ENCODE peak calls at places on chromosomes 16 and 17, in nine cellular contexts. Y, C, B, P, S, X, Z, L and W are unnamed samples.
A peak's percentile ranks its signal among the peaks of the same experiment; 100 is the strongest.

GRCh38 chr17:32541640-32542039 is 54.8 kb downstream of the CDK5R1 start:
- DNase-seq in Y (no peak), C (no peak), B (no peak), P (no peak), S (no peak), X (no peak), Z (no peak), L (no peak), W (no peak)

GRCh38 chr17:27579304-27579703 is 51.7 kb upstream of the LGALS9 start:
- DNase-seq in Y (no peak), C (no peak), B (no peak), P (no peak), S (no peak), X (no peak), Z (no peak), L (no peak), W (no peak)

GRCh38 chr17:12789976-12790805 is 893 bp downstream of the ARHGAP44 start:
- DNase-seq in Y (no peak), C (no peak), B (no peak), P (peak; percentile 44), S (no peak), X (peak; percentile 34), Z (no peak), L (peak; percentile 13), W (no peak)

GRCh38 chr16:28491080-28491969 is 549 bp downstream of the CLN3 start:
- DNase-seq in Y (no peak), C (peak; percentile 83), B (peak; percentile 5), P (peak; percentile 57), S (peak; percentile 41), X (peak; percentile 53), Z (no peak), L (peak; percentile 52), W (no peak)

GRCh38 chr17:41919165-41919817 is 540 bp upstream of the ACLY start:
- DNase-seq in Y (no peak), C (no peak), B (no peak), P (no peak), S (peak; percentile 78), X (no peak), Z (no peak), L (no peak), W (no peak)

GRCh38 chr16:23423496-23424049 is 29.4 kb downstream of the COG7 start:
- DNase-seq in Y (peak; percentile 93), C (no peak), B (peak; percentile 94), P (peak; percentile 85), S (peak; percentile 90), X (peak; percentile 85), Z (peak; percentile 80), L (peak; percentile 98), W (no peak)

GRCh38 chr16:55437627-55438026 is 41.4 kb upstream of the MMP2 start:
- DNase-seq in Y (no peak), C (no peak), B (peak; percentile 32), P (no peak), S (no peak), X (no peak), Z (no peak), L (peak; percentile 47), W (no peak)

GRCh38 chr16:229731-230281 is 557 bp upstream of the LUC7L start:
- DNase-seq in Y (no peak), C (no peak), B (no peak), P (no peak), S (no peak), X (no peak), Z (no peak), L (no peak), W (no peak)

GRCh38 chr16:22317001-22317530 is 19.9 kb downstream of the POLR3E start:
- DNase-seq in Y (no peak), C (peak; percentile 71), B (no peak), P (no peak), S (no peak), X (no peak), Z (no peak), L (no peak), W (no peak)

GRCh38 chr16:13904179-13904691 is 15.7 kb upstream of the ERCC4 start:
- DNase-seq in Y (no peak), C (no peak), B (no peak), P (no peak), S (no peak), X (no peak), Z (no peak), L (no peak), W (no peak)

DNA sequence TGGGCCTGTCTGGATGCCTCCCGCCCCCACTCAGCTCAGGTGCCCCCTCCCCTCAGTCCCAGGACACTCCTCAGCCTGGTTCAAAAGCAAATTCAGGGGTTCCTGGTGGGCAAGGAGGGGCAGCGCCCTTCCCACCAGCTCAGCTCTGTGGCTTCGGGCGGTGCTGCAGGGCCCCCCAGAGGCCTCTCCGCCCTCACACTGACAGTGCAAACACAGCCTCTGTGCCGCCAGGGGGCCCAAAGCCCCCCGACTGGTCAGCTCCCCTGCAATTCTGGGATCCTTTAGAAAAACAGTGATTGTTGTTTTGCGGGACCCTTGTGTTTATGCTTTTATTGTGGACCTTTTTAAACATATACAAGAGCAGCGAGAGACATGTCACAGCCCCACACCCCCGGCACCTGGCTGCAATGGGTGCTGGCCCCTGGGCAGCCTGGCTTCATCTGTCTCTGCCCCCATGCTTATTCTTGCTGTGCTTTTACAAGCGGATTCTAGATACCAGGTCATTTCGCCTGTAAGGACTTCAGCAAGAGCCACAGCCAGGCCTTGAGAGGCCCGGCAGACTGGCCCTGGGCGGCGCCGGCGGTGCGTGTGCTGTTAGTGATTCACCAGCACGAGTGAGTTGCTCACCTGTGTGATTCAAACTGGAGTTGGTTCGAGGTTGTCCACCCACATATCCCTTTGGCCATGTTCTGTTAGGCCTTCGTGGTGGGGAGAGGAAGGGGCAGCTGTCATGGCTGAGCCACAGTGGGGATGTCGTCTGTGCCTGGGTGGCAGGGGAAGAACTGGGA is 21.2 kb downstream of the ZNF469 start:
- DNase-seq in Y (no peak), C (no peak), B (no peak), P (no peak), S (no peak), X (no peak), Z (no peak), L (no peak), W (no peak)
- TF ChIP-seq CTCF in Y (no peak), C (no peak), B (no peak), P (no peak), S (no peak), X (no peak), Z (no peak), L (no peak), W (no peak)

DNA sequence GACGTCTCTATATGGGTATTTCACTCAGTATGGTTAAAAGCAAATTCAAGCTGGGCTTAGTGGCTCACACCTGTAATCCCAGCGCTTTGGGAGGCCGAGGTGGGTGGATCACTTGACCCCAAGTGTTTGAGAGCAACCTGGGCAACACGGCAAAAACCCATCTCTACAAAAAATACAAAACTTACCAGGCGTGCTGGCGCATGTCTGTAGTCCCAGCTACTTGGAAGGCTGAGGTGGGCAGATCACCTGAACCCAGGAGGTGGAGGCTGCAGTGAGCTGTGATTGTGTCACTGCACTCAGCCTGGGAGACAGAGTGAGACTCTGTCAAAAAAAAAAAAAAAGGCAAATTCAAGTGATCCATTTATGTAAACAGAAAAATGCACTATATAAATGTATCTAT is 1.3 kb upstream of the TNFRSF17 start:
- DNase-seq in Y (no peak), C (no peak), B (no peak), P (no peak), S (no peak), X (no peak), Z (no peak), L (no peak), W (no peak)
- H3K4me3 ChIP-seq in Y (no peak overlapping the region), C (no peak overlapping the region), B (no peak overlapping the region), P (no peak overlapping the region), S (no peak overlapping the region), X (no peak overlapping the region), Z (no peak overlapping the region), L (no peak overlapping the region), W (no peak overlapping the region)

DNA sequence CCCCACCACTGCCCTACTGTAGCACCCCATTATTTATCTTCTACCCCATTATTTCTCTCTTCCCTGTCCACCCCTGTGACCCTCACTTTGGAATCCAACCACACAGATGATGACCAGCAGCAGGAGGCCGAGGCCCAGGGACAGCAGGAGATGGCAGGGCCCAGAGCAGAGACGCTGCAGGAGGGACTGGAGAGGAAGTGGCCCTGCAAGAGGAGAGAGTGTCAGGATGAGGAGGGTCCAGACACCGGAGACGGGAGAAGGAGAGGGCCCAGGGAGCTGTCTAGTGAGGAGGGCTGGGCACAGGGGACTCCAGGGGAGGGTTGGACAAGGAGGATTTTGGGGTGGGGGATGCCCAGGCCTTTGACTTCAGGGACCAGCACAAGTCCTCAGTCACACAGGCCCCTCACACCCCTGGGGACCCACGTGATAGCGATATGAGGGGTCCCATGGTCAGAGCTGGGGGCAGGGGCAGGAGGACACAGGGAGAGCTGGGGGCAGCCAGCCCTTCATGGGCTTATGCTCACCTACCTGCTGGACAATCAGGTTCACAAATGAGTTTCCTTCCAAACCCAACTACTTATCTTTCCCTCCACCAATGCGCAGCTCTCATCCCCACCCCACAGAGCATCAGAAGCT is 2.0 kb downstream of the CLEC10A start:
- DNase-seq in Y (no peak), C (peak; percentile 37), B (no peak), P (no peak), S (no peak), X (no peak), Z (no peak), L (no peak), W (no peak)
- TF ChIP-seq CTCF in Y (no peak), C (no peak), B (no peak), P (no peak), S (no peak), X (no peak), Z (no peak), L (no peak), W (no peak)

GRCh38 chr16:10947211-10947787 is 2.9 kb downstream of the CLEC16A start:
- DNase-seq in Y (no peak), C (no peak), B (no peak), P (no peak), S (no peak), X (no peak), Z (no peak), L (no peak), W (no peak)

GRCh38 chr16:10951016-10951415 is 6.7 kb downstream of the CLEC16A start:
- DNase-seq in Y (no peak), C (no peak), B (no peak), P (no peak), S (no peak), X (no peak), Z (no peak), L (peak; percentile 44), W (no peak)

GRCh38 chr16:10946308-10946707 is 1.9 kb downstream of the CLEC16A start:
- DNase-seq in Y (no peak), C (no peak), B (no peak), P (no peak), S (no peak), X (no peak), Z (no peak), L (no peak), W (no peak)

GRCh38 chr16:10950393-10950792 is 6.0 kb downstream of the CLEC16A start:
- DNase-seq in Y (no peak), C (no peak), B (no peak), P (no peak), S (no peak), X (no peak), Z (no peak), L (peak; percentile 24), W (no peak)

DNA sequence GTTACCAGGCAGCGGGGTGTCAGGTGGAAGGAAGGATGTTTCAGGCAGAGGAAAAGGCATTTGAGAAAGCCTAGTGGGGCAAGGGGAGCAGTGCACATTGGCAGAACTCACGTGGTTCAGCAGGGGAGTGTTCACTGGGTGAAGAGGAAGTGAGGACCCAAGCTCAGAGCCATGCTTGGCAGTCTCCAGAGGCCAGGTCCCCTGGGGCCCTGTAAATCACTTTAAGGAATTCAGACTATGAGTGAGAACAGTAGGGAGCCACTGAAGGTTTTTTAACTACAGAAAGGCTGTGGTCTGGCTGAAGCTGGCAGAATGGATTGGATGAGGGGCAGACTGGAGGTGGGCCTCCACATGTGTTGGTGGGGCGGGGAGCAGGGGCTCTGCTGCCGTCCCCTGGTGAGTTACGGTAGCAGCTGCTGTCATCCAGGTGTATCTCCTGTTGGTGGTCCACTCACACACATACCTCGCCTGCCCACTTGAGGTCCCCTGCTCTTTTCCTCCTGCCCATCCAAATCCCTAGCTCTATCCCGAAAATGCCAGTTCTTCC is 5.1 kb downstream of the CLEC16A start:
- DNase-seq in Y (peak; percentile 42), C (no peak), B (peak; percentile 39), P (no peak), S (no peak), X (peak; percentile 28), Z (no peak), L (peak; percentile 38), W (no peak)
- H3K4me3 ChIP-seq in Y (no peak overlapping the region), C (no peak overlapping the region), B (no peak overlapping the region), P (no peak overlapping the region), S (no peak overlapping the region), X (no peak overlapping the region), Z (no peak overlapping the region), L (no peak overlapping the region), W (no peak overlapping the region)